ENCODE peak calls at places on chromosomes 4 and X, in eight cellular contexts. E is fibroblast of gingiva; F is myocyte; R is psoas muscle; J is CD8-positive, alpha-beta T cell; O is iris pigment epithelial cell; M is hypothalamus; D is HFFc6. C is an unnamed sample.

GRCh38 chr4:112807083-112807482 is 170.1 kb downstream of the LARP7 start:
- DNase-seq in E (no peak), F (no peak), R (no peak), J (no peak), O (no peak), M (no peak), D (no peak), C (no peak)

GRCh38 chr4:7539659-7540058 is 104.9 kb upstream of the PSAPL1 start:
- DNase-seq in E (no peak), F (no peak), R (peak; percentile 64), J (peak; percentile 52), O (peak; percentile 9), M (no peak), D (no peak), C (no peak)

GRCh38 chrX:53494427-53494826 is 60.3 kb upstream of the HSD17B10 start:
- DNase-seq in E (peak; percentile 54), F (peak; percentile 41), R (no peak), J (no peak), O (peak; percentile 53), M (no peak), D (no peak), C (no peak)

GRCh38 chrX:48827654-48827968 is 1.3 kb downstream of the ERAS start:
- DNase-seq in E (no peak), F (no peak), R (no peak), J (no peak), O (no peak), M (no peak), D (no peak), C (no peak)

GRCh38 chr4:748461-748860 is 42.8 kb downstream of the PCGF3 start:
- DNase-seq in E (no peak), F (no peak), R (peak; percentile 25), J (no peak), O (no peak), M (no peak), D (no peak), C (no peak)

GRCh38 chrX:50865311-50865710 is 45.2 kb upstream of the BMP15 start:
- DNase-seq in E (no peak), F (no peak), R (no peak), J (no peak), O (no peak), M (no peak), D (no peak), C (no peak)

GRCh38 chr4:154779362-154779947 is 1.6 kb upstream of the RBM46 start:
- DNase-seq in E (peak; percentile 28), F (peak; percentile 29), R (no peak), J (no peak), O (peak; percentile 60), M (no peak), D (peak; percentile 19), C (no peak)

GRCh38 chr4:41369680-41370079 is 113.0 kb downstream of the UCHL1 start:
- DNase-seq in E (no peak), F (no peak), R (peak; percentile 88), J (no peak), O (peak; percentile 21), M (no peak), D (peak; percentile 4), C (no peak)

GRCh38 chr4:244471-244870 is 60.8 kb downstream of the ZNF732 start:
- DNase-seq in E (no peak), F (no peak), R (no peak), J (peak; percentile 68), O (no peak), M (no peak), D (peak; percentile 22), C (no peak)

GRCh38 chrX:72128183-72128834 is 3.4 kb downstream of the RTL5 start:
- DNase-seq in E (no peak), F (no peak), R (no peak), J (no peak), O (no peak), M (no peak), D (no peak), C (no peak)

GRCh38 chr4:6023766-6024165 is 5.5 kb upstream of the C4orf50 start:
- DNase-seq in E (no peak), F (peak; percentile 9), R (no peak), J (no peak), O (no peak), M (no peak), D (no peak), C (no peak)

GRCh38 chrX:121169099-121170035 is 122.0 kb downstream of the GLUD2 start:
- DNase-seq in E (no peak), F (no peak), R (no peak), J (no peak), O (no peak), M (no peak), D (no peak), C (no peak)

GRCh38 chr4:5788144-5788543 is 77.1 kb downstream of the EVC start:
- DNase-seq in E (no peak), F (no peak), R (no peak), J (peak; percentile 21), O (no peak), M (no peak), D (no peak), C (no peak)

GRCh38 chrX:31931225-31931624 is 859.4 kb upstream of the FTHL17 start:
- DNase-seq in E (no peak), F (peak; percentile 71), R (no peak), J (no peak), O (peak; percentile 75), M (no peak), D (no peak), C (no peak)

GRCh38 chr4:32022071-32022470 is 1301.9 kb downstream of the PCDH7 start:
- DNase-seq in E (no peak), F (no peak), R (no peak), J (no peak), O (peak; percentile 9), M (no peak), D (no peak), C (no peak)

GRCh38 chrX:77003956-77004355 is 443.2 kb upstream of the FGF16 start:
- DNase-seq in E (no peak), F (no peak), R (no peak), J (no peak), O (no peak), M (no peak), D (no peak), C (no peak)

GRCh38 chr4:82711158-82711785 is 87.3 kb downstream of the SCD5 start:
- DNase-seq in E (no peak), F (no peak), R (no peak), J (no peak), O (no peak), M (no peak), D (no peak), C (no peak)

GRCh38 chrX:27350476-27350875 is 112.7 kb downstream of the PPP4R3C start:
- DNase-seq in E (no peak), F (no peak), R (no peak), J (no peak), O (no peak), M (no peak), D (no peak), C (no peak)

GRCh38 chr4:183588691-183589090 is 70.3 kb downstream of the RWDD4 start:
- DNase-seq in E (no peak), F (no peak), R (no peak), J (no peak), O (no peak), M (no peak), D (no peak), C (peak; percentile 72)

GRCh38 chr4:174358823-174359222 is 75.1 kb downstream of the CEP44 start:
- DNase-seq in E (peak; percentile 17), F (peak; percentile 29), R (no peak), J (no peak), O (peak; percentile 84), M (no peak), D (peak; percentile 29), C (no peak)

GRCh38 chrX:71992711-71993110 is 82.1 kb downstream of the NHSL2 start:
- DNase-seq in E (no peak), F (no peak), R (no peak), J (peak; percentile 73), O (no peak), M (no peak), D (no peak), C (no peak)

GRCh38 chr4:76301068-76301774 is 5.3 kb upstream of the STBD1 start:
- DNase-seq in E (peak; percentile 69), F (peak; percentile 98), R (peak; percentile 51), J (no peak), O (peak; percentile 91), M (no peak), D (peak; percentile 85), C (no peak)

C was measured in vagina.